ENCODE peak calls at places on chromosomes 2 and 18, in four cellular contexts. F is CD4-positive, alpha-beta T cell; K is GM13977; H is stimulated activated CD4-positive, alpha-beta T cell treated with anti-CD3 and anti-CD28 coated beads, Interleukin-4, amount 100 ng/mL, for 1 hour. U is an unnamed sample.

GRCh38 chr2:197183355-197183754 is 127.2 kb downstream of the ANKRD44 start:
- DNase-seq in F (no peak), K (no peak), H (no peak), U (no peak)

GRCh38 chr2:20491739-20492531 is 45.1 kb downstream of the RHOB start:
- DNase-seq in F (no peak), K (no peak), H (no peak), U (no peak)

GRCh38 chr18:13618760-13619438 is 107.5 kb downstream of the FAM210A start:
- DNase-seq in F (no peak), K (no peak), H (no peak), U (no peak)

GRCh38 chr2:33448216-33448899 is 28.1 kb upstream of the RASGRP3 start:
- DNase-seq in F (no peak), K (no peak), H (no peak), U (no peak)

GRCh38 chr2:120675460-120676130 is 60.1 kb upstream of the GLI2 start:
- DNase-seq in F (peak), K (peak), H (peak), U (no peak)

GRCh38 chr2:237092506-237092905 is 6.8 kb downstream of the COPS8 start:
- DNase-seq in F (no peak), K (no peak), H (no peak), U (no peak)

GRCh38 chr2:106566050-106566449 is 78.9 kb downstream of the CD8B2 start:
- DNase-seq in F (no peak), K (no peak), H (peak), U (no peak)

GRCh38 chr18:24413148-24413547 is 13.3 kb upstream of the IMPACT start:
- DNase-seq in F (no peak), K (no peak), H (no peak), U (no peak)

GRCh38 chr18:77081387-77081773 is 51.2 kb downstream of the MBP start:
- DNase-seq in F (no peak), K (no peak), H (no peak), U (no peak)

GRCh38 chr2:183536714-183537113 is 412.5 kb downstream of the NUP35 start:
- DNase-seq in F (no peak), K (no peak), H (no peak), U (no peak)